ENCODE peak calls at places on chromosomes 13 and 19, in four cellular contexts. X is H9, V is neuronal stem cell, F is H1. D is an unnamed sample.
A peak's percentile ranks its signal among the peaks of the same experiment; 100 is the strongest.

GRCh38 chr13:47816835-47817234 is 184.2 kb downstream of the SUCLA2 start:
- DNase-seq in F (no peak), X (no peak), V (peak; percentile 41), D (no peak)

GRCh38 chr13:51912091-51912490 is 50.3 kb downstream of the CCDC70 start:
- DNase-seq in V (no peak), F (no peak), X (peak; percentile 26), D (peak; percentile 49)

GRCh38 chr19:38003427-38004099 is 96.6 kb downstream of the SIPA1L3 start:
- DNase-seq in X (peak; percentile 73), V (peak; percentile 61), F (peak; percentile 69), D (no peak)

GRCh38 chr13:81582381-81582780 is 1241.5 kb upstream of the SPRY2 start:
- DNase-seq in V (no peak), X (no peak), F (no peak), D (no peak)

GRCh38 chr19:1470864-1471513 is 8.0 kb downstream of the C19orf25 start:
- DNase-seq in F (peak; percentile 86), X (peak; percentile 84), V (peak; percentile 74), D (no peak)

GRCh38 chr19:56309511-56310185 is 5.0 kb downstream of the ZSCAN5A start:
- DNase-seq in F (peak; percentile 97), V (no peak), X (peak; percentile 85), D (peak; percentile 35)

GRCh38 chr13:62360609-62361008 is 945.0 kb upstream of the PCDH20 start:
- DNase-seq in X (no peak), V (no peak), F (no peak), D (no peak)

GRCh38 chr13:31267126-31267784 is 67.5 kb downstream of the B3GLCT start:
- DNase-seq in F (no peak), V (no peak), X (no peak), D (no peak)

GRCh38 chr19:33214621-33215020 is 11.0 kb downstream of the SLC7A10 start:
- DNase-seq in X (peak; percentile 79), F (no peak), V (no peak), D (peak; percentile 23)

GRCh38 chr19:11659612-11660011 is 62.3 kb downstream of the ZNF627 start:
- DNase-seq in V (no peak), F (no peak), X (no peak), D (peak; percentile 60)

GRCh38 chr19:13260883-13261653 is 110.9 kb downstream of the IER2 start:
- DNase-seq in V (no peak), F (no peak), X (no peak), D (peak; percentile 93)

GRCh38 chr13:25902946-25903345 is 148.9 kb downstream of the SHISA2 start:
- DNase-seq in V (no peak), X (no peak), F (no peak), D (no peak)

GRCh38 chr13:68190826-68191225 is 960.7 kb upstream of the PCDH9 start:
- DNase-seq in F (no peak), V (no peak), X (no peak), D (peak; percentile 43)

GRCh38 chr19:2324220-2324948 is 4.0 kb downstream of the LSM7 start:
- DNase-seq in F (no peak), V (no peak), X (no peak), D (no peak)

GRCh38 chr13:94351292-94352000 is 128.0 kb downstream of the DCT start:
- DNase-seq in X (no peak), F (no peak), V (no peak), D (no peak)

GRCh38 chr19:1135454-1135853 is 31.7 kb downstream of the GPX4 start:
- DNase-seq in V (no peak), X (no peak), F (no peak), D (no peak)

GRCh38 chr13:45928843-45929242 is 77.3 kb upstream of the SIAH3 start:
- DNase-seq in F (no peak), X (no peak), V (no peak), D (no peak)

GRCh38 chr19:45638930-45639729 is at the start of gene EML2:
- DNase-seq in F (peak; percentile 86), X (peak; percentile 95), V (peak; percentile 81), D (peak; percentile 49)

GRCh38 chr19:16419671-16420394 is 51.9 kb downstream of the EPS15L1 start:
- DNase-seq in V (no peak), X (peak; percentile 80), F (no peak), D (no peak)

GRCh38 chr13:112341446-112341845 is 34.7 kb upstream of the SPACA7 start:
- DNase-seq in V (no peak), X (no peak), F (no peak), D (no peak)

GRCh38 chr13:113902956-113903355 is 39.1 kb upstream of the GAS6 start:
- DNase-seq in X (no peak), F (peak; percentile 37), V (no peak), D (peak; percentile 30)

GRCh38 chr13:62418872-62419271 is 1003.2 kb upstream of the PCDH20 start:
- DNase-seq in X (no peak), V (no peak), F (no peak), D (no peak)

GRCh38 chr13:47508518-47509228 is 492.4 kb downstream of the SUCLA2 start:
- DNase-seq in F (no peak), X (no peak), V (no peak), D (no peak)

GRCh38 chr13:77729502-77730221 is 32.2 kb downstream of the SLAIN1 start:
- DNase-seq in F (no peak), V (no peak), X (no peak), D (no peak)

GRCh38 chr13:44815507-44816074 is 173.7 kb downstream of the NUFIP1 start:
- DNase-seq in F (no peak), V (peak; percentile 43), X (peak; percentile 46), D (peak; percentile 99)

GRCh38 chr13:49315036-49315565 is 67.4 kb downstream of the CDADC1 start:
- DNase-seq in F (no peak), X (no peak), V (no peak), D (no peak)

GRCh38 chr13:28333204-28333900 is 161.6 kb downstream of the FLT1 start:
- DNase-seq in X (no peak), V (no peak), F (no peak), D (no peak)

GRCh38 chr13:28325022-28325421 is 169.9 kb downstream of the FLT1 start:
- DNase-seq in V (no peak), X (no peak), F (no peak), D (no peak)

GRCh38 chr13:28327761-28328607 is 166.9 kb downstream of the FLT1 start:
- DNase-seq in F (no peak), X (no peak), V (no peak), D (peak; percentile 29)

GRCh38 chr13:28326081-28326480 is 168.8 kb downstream of the FLT1 start:
- DNase-seq in V (no peak), X (no peak), F (no peak), D (no peak)

GRCh38 chr13:28329395-28330158 is 165.4 kb downstream of the FLT1 start:
- DNase-seq in X (no peak), V (no peak), F (no peak), D (peak; percentile 8)
- H2BK12ac ChIP-seq in X (no peak overlapping the region), V (no peak overlapping the region), F (no peak overlapping the region), D (peak overlapping the region; percentile 59)

DNA sequence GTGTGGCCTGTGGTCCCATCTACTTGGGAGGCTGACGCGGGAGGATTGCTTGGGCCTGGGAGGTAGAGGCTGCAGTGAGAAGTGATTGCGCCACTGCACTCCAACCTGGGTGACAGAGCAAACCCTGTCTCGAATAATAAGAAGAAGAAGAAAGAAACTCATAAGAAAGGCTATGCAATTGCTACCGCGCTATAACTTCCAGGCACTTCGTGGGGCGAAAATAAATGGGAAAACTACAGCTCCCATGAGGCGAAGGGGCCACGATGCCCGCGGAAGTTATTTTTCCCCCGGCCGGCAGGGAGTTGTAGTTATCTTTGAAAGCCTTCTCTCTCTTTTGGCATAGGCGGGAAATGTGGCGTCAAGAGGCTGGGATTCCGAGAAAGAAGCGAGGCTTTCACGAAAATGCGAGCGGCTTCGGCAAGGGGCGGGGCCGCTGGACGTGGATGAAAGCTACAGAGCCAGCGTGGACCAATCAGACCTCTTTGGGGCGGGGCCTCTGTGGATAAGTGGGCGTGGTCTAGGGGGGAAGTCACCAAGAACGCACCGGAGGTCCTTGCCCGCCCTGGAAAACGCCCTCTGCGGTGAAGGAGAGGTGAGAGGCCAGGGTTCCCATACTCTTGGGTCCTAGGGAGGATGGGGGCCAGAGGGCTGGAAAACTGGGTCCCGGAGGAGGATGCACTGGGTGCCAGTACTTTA is at the start of gene NUCB1:
- DNase-seq in X (peak; percentile 99), F (peak; percentile 99), V (peak; percentile 100), D (peak; percentile 100)
- H2BK12ac ChIP-seq in X (no peak within 1 kb of the TSS), F (peak within 1 kb of the TSS; percentile 1), V (no peak within 1 kb of the TSS), D (no peak within 1 kb of the TSS)

DNA sequence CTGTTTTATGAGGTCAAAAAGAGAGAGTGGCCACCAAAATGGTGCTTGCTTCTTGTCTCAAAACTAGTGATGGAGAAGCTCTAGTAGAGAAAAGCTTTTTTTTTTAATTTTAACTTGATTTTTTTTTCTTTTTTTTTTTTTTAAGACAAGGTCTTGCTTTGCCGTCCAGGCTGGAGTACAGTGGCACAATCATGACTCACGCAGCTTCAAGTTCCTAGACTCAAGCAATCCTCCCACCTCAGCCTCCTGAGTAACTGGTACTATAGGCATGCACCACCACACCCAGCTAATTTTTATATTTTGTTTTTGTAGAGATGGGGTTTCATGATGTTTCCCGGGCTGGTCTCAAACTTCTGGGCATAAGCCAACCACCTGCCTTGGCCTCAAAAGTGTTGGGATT is 279.0 kb downstream of the TBC1D4 start:
- DNase-seq in V (no peak), X (no peak), F (no peak), D (no peak)
- H2BK12ac ChIP-seq in V (no peak overlapping the region), X (no peak overlapping the region), F (no peak overlapping the region), D (no peak overlapping the region)

GRCh38 chr13:97125810-97126738 is 96.1 kb upstream of the MBNL2 start:
- DNase-seq in X (no peak), V (no peak), F (no peak), D (no peak)
- H2BK12ac ChIP-seq in X (no peak overlapping the region), V (peak overlapping the region; percentile 33), F (no peak overlapping the region), D (peak overlapping the region; percentile 97)

DNA sequence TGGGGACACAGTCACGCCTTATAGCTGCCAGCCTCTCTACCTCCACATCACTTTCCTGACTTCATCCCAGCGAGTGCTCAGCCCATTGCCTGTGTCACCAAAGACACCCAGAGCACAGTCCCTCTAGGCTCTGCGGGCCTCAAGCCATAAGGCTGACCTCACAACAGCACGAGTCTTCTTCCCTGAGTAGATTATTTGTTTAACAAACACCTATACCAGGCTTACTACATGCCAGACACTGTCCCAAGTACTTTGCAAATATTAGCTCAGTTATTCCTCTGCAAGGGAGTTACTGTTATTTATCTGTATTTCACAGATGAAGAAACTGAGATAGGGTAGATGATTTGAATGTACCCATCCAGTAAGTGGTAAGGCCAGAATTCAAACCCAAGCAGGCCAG is 504.3 kb downstream of the COG6 start:
- DNase-seq in X (no peak), V (no peak), F (no peak), D (no peak)
- H2BK12ac ChIP-seq in X (no peak overlapping the region), V (no peak overlapping the region), F (no peak overlapping the region), D (peak overlapping the region; percentile 34)

GRCh38 chr19:34276614-34277013 is 22.3 kb downstream of the GARRE1 start:
- DNase-seq in F (no peak), X (no peak), V (no peak), D (no peak)
- H2BK12ac ChIP-seq in F (no peak overlapping the region), X (no peak overlapping the region), V (no peak overlapping the region), D (no peak overlapping the region)

D was measured in trophoblast cell.